ENCODE peak calls at places on chromosomes 13 and 19, in six cellular contexts. Z is fibroblast of pulmonary artery, J is mesothelial cell of epicardium, L is progenitor cell of endocrine pancreas, I is astrocyte of the spinal cord, T is PC-3. M is an unnamed sample.

GRCh38 chr19:31071157-31071855 is 277.9 kb downstream of the TSHZ3 start:
- DNase-seq in Z (no peak), J (no peak), L (no peak), I (no peak), T (no peak), M (no peak)

GRCh38 chr19:40920300-40921004 is 38.4 kb upstream of the CYP2A7 start:
- DNase-seq in Z (no peak), J (no peak), L (no peak), I (no peak), T (no peak), M (no peak)

GRCh38 chr19:49793561-49793840 is 19.6 kb downstream of the FUZ start:
- DNase-seq in Z (no peak), J (no peak), L (no peak), I (no peak), T (peak; percentile 77), M (no peak)

GRCh38 chr19:46537136-46538097 is 41.8 kb upstream of the PNMA8B start:
- DNase-seq in Z (peak; percentile 61), J (no peak), L (peak; percentile 37), I (no peak), T (peak; percentile 54), M (peak; percentile 58)

GRCh38 chr13:49351871-49352270 is 92.0 kb downstream of the CAB39L start:
- DNase-seq in Z (no peak), J (no peak), L (no peak), I (no peak), T (peak; percentile 48), M (no peak)

GRCh38 chr19:41323430-41324125 is 13.6 kb downstream of the CCDC97 start:
- DNase-seq in Z (peak; percentile 96), J (no peak), L (no peak), I (peak; percentile 99), T (peak; percentile 72), M (no peak)

GRCh38 chr19:51799311-51799997 is 4.5 kb downstream of the FPR3 start:
- DNase-seq in Z (peak; percentile 100), J (no peak), L (no peak), I (peak; percentile 94), T (peak; percentile 98), M (no peak)

GRCh38 chr19:10474962-10475451 is 28.1 kb downstream of the KEAP1 start:
- DNase-seq in Z (no peak), J (no peak), L (no peak), I (no peak), T (no peak), M (no peak)

GRCh38 chr13:84574851-84575250 is 692.6 kb upstream of the SLITRK1 start:
- DNase-seq in Z (peak; percentile 51), J (no peak), L (no peak), I (peak; percentile 50), T (peak; percentile 36), M (no peak)

GRCh38 chr13:112792511-112792910 is 102.7 kb downstream of the ATP11A start:
- DNase-seq in Z (no peak), J (no peak), L (no peak), I (no peak), T (no peak), M (no peak)

GRCh38 chr13:104530741-104531140 is 1464.5 kb upstream of the SLC10A2 start:
- DNase-seq in Z (no peak), J (no peak), L (no peak), I (peak; percentile 32), T (no peak), M (no peak)

GRCh38 chr13:71115301-71115700 is 751.7 kb downstream of the DACH1 start:
- DNase-seq in Z (no peak), J (no peak), L (no peak), I (peak; percentile 1), T (no peak), M (no peak)

GRCh38 chr19:49887653-49888477 is 8.8 kb downstream of the IL4I1 start:
- DNase-seq in Z (no peak), J (no peak), L (no peak), I (no peak), T (no peak), M (no peak)

GRCh38 chr13:114259374-114259773 is 22.0 kb upstream of the UPF3A start:
- DNase-seq in Z (no peak), J (no peak), L (no peak), I (no peak), T (no peak), M (no peak)

GRCh38 chr19:47514151-47514868 is 553 bp downstream of the NAPA start:
- DNase-seq in Z (no peak), J (no peak), L (no peak), I (no peak), T (no peak), M (no peak)

GRCh38 chr13:113932060-113932459 is 41.8 kb downstream of the C13orf46 start:
- DNase-seq in Z (no peak), J (no peak), L (no peak), I (no peak), T (no peak), M (no peak)

GRCh38 chr13:95716231-95716630 is 39.3 kb downstream of the DNAJC3 start:
- DNase-seq in Z (no peak), J (no peak), L (no peak), I (no peak), T (no peak), M (no peak)

GRCh38 chr19:27689734-27690241 is 1523.2 kb downstream of the UQCRFS1 start:
- DNase-seq in Z (no peak), J (no peak), L (no peak), I (no peak), T (no peak), M (no peak)

GRCh38 chr13:113630804-113631203 is 27.2 kb downstream of the ATP4B start:
- DNase-seq in Z (no peak), J (no peak), L (no peak), I (no peak), T (no peak), M (no peak)

GRCh38 chr13:19864018-19864338 is 529 bp upstream of the ZMYM5 start:
- DNase-seq in Z (peak; percentile 81), J (peak; percentile 51), L (no peak), I (peak; percentile 88), T (no peak), M (no peak)

GRCh38 chr13:65901723-65902122 is 1328.4 kb downstream of the PCDH9 start:
- DNase-seq in Z (no peak), J (no peak), L (no peak), I (no peak), T (no peak), M (no peak)

GRCh38 chr19:11479470-11480080 is 1.3 kb downstream of the ELAVL3 start:
- DNase-seq in Z (no peak), J (no peak), L (peak; percentile 40), I (no peak), T (no peak), M (no peak)

GRCh38 chr19:49475191-49475932 is 1.3 kb downstream of the FLT3LG start:
- DNase-seq in Z (no peak), J (no peak), L (no peak), I (no peak), T (no peak), M (no peak)

GRCh38 chr13:27556109-27556508 is 64.2 kb downstream of the LNX2 start:
- DNase-seq in Z (peak; percentile 69), J (no peak), L (no peak), I (peak; percentile 88), T (peak; percentile 23), M (no peak)

GRCh38 chr13:61084983-61085382 is 330.7 kb downstream of the PCDH20 start:
- DNase-seq in Z (no peak), J (no peak), L (no peak), I (peak; percentile 72), T (peak; percentile 71), M (no peak)

GRCh38 chr19:1511989-1512338 is 855 bp downstream of the ADAMTSL5 start:
- DNase-seq in Z (no peak), J (no peak), L (no peak), I (no peak), T (no peak), M (no peak)

GRCh38 chr19:1514295-1514661 is 1.5 kb upstream of the ADAMTSL5 start:
- DNase-seq in Z (no peak), J (no peak), L (no peak), I (no peak), T (no peak), M (no peak)

GRCh38 chr19:1511318-1511988 is 1.4 kb downstream of the ADAMTSL5 start:
- DNase-seq in Z (no peak), J (no peak), L (no peak), I (no peak), T (no peak), M (no peak)

GRCh38 chr19:1513492-1514294 is 874 bp upstream of the ADAMTSL5 start:
- DNase-seq in Z (peak; percentile 64), J (no peak), L (no peak), I (no peak), T (peak; percentile 62), M (peak; percentile 62)

DNA sequence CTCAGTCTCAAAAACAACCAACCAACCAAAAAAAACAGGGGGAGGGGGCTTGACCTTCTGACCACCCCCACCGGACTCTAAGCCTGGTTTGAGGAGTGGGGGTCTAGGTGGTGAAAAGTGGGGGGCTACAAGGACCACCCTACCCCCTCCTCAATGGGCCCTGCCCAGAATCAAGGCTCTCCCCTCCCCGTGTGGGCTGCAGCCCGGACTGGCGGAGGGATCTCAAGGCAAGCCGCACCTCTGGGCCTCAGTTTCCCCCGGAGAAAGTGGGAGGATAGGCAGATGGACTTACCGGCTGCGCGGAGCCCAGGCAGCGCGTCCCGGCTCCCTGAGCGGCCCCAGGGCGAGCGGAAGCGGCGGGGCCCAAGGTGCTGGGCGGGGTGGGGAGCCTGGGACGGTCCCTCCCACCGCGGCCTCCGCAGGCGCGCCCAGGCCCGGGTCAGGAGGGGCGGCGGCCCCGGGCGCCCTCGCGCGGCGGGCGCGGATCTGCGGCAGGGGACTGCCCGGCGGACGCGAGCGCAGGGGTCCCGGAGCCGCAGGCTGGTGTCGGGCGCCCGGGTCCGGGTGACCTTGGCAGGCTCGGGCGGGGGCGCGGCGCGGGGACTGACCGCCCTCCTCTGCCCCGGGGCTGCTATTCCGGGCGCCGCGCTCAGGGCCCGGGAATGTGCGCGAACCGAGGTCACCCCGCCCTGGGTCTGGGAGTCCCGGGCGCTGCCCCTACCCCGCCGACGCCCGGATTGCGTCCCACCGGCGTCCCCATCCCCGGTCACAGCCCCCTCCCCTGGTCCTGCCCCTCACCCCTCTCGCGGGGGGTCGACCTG is at the start of gene ADAMTSL5:
- DNase-seq in Z (peak; percentile 63), J (no peak), L (no peak), I (no peak), T (peak; percentile 59), M (no peak)
- TF ChIP-seq CTCF in Z (no peak), J (no peak), L (peak; percentile 44), I (no peak), T (no peak), M (no peak)

GRCh38 chr19:33947565-33947964 is 150.9 kb downstream of the KCTD15 start:
- DNase-seq in Z (peak; percentile 1), J (no peak), L (no peak), I (no peak), T (no peak), M (no peak)
- TF ChIP-seq CTCF in Z (peak; percentile 19), J (no peak), L (peak; percentile 33), I (no peak), T (peak; percentile 22), M (no peak)

GRCh38 chr13:46296920-46297319 is 85.2 kb downstream of the LRRC63 start:
- DNase-seq in Z (peak; percentile 94), J (no peak), L (no peak), I (peak; percentile 90), T (peak; percentile 18), M (no peak)
- TF ChIP-seq CTCF in Z (no peak), J (no peak), L (no peak), I (peak; percentile 1), T (no peak), M (no peak)

DNA sequence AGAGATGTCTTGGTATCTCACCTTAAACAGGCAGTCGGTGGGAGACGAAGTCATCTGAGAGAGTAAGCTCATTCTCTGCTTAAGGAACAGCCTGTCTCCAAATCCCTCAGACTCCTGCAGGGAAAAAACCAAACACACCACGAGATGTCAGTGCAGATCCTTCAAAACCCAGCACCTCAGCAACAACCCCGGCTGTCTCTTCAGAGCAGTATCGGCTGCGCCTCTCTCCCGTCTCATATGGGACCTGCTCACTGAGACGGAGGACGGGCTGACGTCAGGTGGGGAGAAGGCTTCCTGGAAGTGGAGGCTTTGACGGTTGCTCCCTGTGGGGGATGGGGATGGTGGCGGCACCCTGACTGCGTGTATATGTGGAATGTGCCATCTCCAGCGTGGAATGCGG is 43.6 kb downstream of the ANKRD27 start:
- DNase-seq in Z (no peak), J (no peak), L (no peak), I (no peak), T (no peak), M (no peak)
- TF ChIP-seq CTCF in Z (no peak), J (no peak), L (no peak), I (no peak), T (no peak), M (no peak)